ENCODE peak calls at places on chromosomes 2 and 18, in seven cellular contexts. X, N, E, Z, D, C and V are unnamed samples.

GRCh38 chr2:98580656-98581284 is 27.5 kb downstream of the COA5 start:
- DNase-seq in X (no peak), N (no peak), E (no peak), Z (no peak), D (no peak), C (no peak), V (no peak)

GRCh38 chr2:18047896-18048657 is 169.6 kb downstream of the KCNS3 start:
- DNase-seq in X (no peak), N (no peak), E (peak; percentile 36), Z (no peak), D (peak; percentile 66), C (peak; percentile 42), V (no peak)

GRCh38 chr2:180184506-180184905 is 177.4 kb upstream of the CWC22 start:
- DNase-seq in X (no peak), N (no peak), E (peak; percentile 63), Z (no peak), D (no peak), C (no peak), V (no peak)

GRCh38 chr2:241741016-241741415 is 6.6 kb downstream of the D2HGDH start:
- DNase-seq in X (no peak), N (no peak), E (no peak), Z (peak; percentile 55), D (no peak), C (no peak), V (no peak)

GRCh38 chr18:57075716-57076400 is 71.0 kb upstream of the BOD1L2 start:
- DNase-seq in X (no peak), N (no peak), E (no peak), Z (no peak), D (no peak), C (no peak), V (no peak)

GRCh38 chr2:127829845-127830246 is 18.9 kb upstream of the WDR33 start:
- DNase-seq in X (no peak), N (no peak), E (peak; percentile 49), Z (no peak), D (no peak), C (no peak), V (no peak)

GRCh38 chr18:36078751-36079529 is 11.6 kb upstream of the RPRD1A start:
- DNase-seq in X (no peak), N (no peak), E (peak; percentile 82), Z (no peak), D (peak; percentile 33), C (no peak), V (no peak)

GRCh38 chr18:48693625-48694262 is 154.9 kb downstream of the CTIF start:
- DNase-seq in X (no peak), N (no peak), E (peak; percentile 6), Z (no peak), D (no peak), C (no peak), V (no peak)

GRCh38 chr18:61697306-61697909 is 195.4 kb downstream of the RNF152 start:
- DNase-seq in X (no peak), N (no peak), E (no peak), Z (no peak), D (no peak), C (no peak), V (no peak)

GRCh38 chr2:102114290-102114721 is 28.2 kb upstream of the IL1R1 start:
- DNase-seq in X (no peak), N (no peak), E (peak; percentile 100), Z (no peak), D (peak; percentile 87), C (no peak), V (no peak)

GRCh38 chr18:42274488-42275137 is 319.6 kb downstream of the PIK3C3 start:
- DNase-seq in X (no peak), N (no peak), E (no peak), Z (no peak), D (no peak), C (no peak), V (no peak)

GRCh38 chr18:70422061-70422965 is 133.5 kb downstream of the SOCS6 start:
- DNase-seq in X (peak; percentile 87), N (peak; percentile 52), E (peak; percentile 96), Z (peak; percentile 90), D (peak; percentile 92), C (peak; percentile 16), V (peak; percentile 90)

GRCh38 chr2:197515277-197515797 is 529 bp upstream of the MOB4 start:
- DNase-seq in X (no peak), N (no peak), E (peak; percentile 10), Z (no peak), D (no peak), C (no peak), V (no peak)

GRCh38 chr2:64221935-64222334 is 77.7 kb upstream of the PELI1 start:
- DNase-seq in X (no peak), N (no peak), E (no peak), Z (no peak), D (no peak), C (no peak), V (no peak)

GRCh38 chr2:28895189-28895893 is 874 bp downstream of the WDR43 start:
- DNase-seq in X (peak; percentile 16), N (peak; percentile 5), E (peak; percentile 46), Z (peak; percentile 72), D (no peak), C (peak; percentile 29), V (peak; percentile 73)

GRCh38 chr2:232479341-232480200 is 8.1 kb downstream of the ECEL1 start:
- DNase-seq in X (no peak), N (no peak), E (no peak), Z (peak; percentile 60), D (no peak), C (no peak), V (peak; percentile 61)

GRCh38 chr2:174076948-174077347 is 111.8 kb upstream of the SP3 start:
- DNase-seq in X (no peak), N (no peak), E (no peak), Z (no peak), D (no peak), C (no peak), V (no peak)

GRCh38 chr18:34771958-34772357 is 61.9 kb downstream of the DTNA start:
- DNase-seq in X (no peak), N (no peak), E (no peak), Z (no peak), D (no peak), C (no peak), V (no peak)

GRCh38 chr2:170345607-170346006 is 167.7 kb downstream of the MYO3B start:
- DNase-seq in X (no peak), N (no peak), E (no peak), Z (no peak), D (no peak), C (no peak), V (no peak)

GRCh38 chr2:163185160-163185559 is 346.6 kb upstream of the KCNH7 start:
- DNase-seq in X (no peak), N (no peak), E (no peak), Z (no peak), D (no peak), C (no peak), V (no peak)

GRCh38 chr2:28975671-28976070 is 5.4 kb upstream of the TOGARAM2 start:
- DNase-seq in X (no peak), N (no peak), E (no peak), Z (no peak), D (no peak), C (no peak), V (no peak)

GRCh38 chr2:217661378-217661777 is 341.4 kb downstream of the TNS1 start:
- DNase-seq in X (no peak), N (no peak), E (no peak), Z (no peak), D (no peak), C (no peak), V (no peak)
- H3K4me3 ChIP-seq in X (no peak overlapping the region), N (no peak overlapping the region), E (no peak overlapping the region), Z (no peak overlapping the region), D (no peak overlapping the region), C (no peak overlapping the region), V (no peak overlapping the region)

GRCh38 chr2:122338000-122338399 is 582.5 kb downstream of the TSN start:
- DNase-seq in X (no peak), N (no peak), E (no peak), Z (no peak), D (no peak), C (no peak), V (no peak)
- TF ChIP-seq CTCF in X (no peak), N (no peak), E (no peak), Z (no peak), D (no peak), C (no peak), V (no peak)

GRCh38 chr18:10405014-10405493 is 49.4 kb upstream of the APCDD1 start:
- DNase-seq in X (no peak), N (no peak), E (no peak), Z (no peak), D (no peak), C (no peak), V (no peak)

GRCh38 chr18:10404148-10404547 is 50.3 kb upstream of the APCDD1 start:
- DNase-seq in X (no peak), N (no peak), E (no peak), Z (no peak), D (no peak), C (no peak), V (no peak)

GRCh38 chr18:10403675-10404074 is 50.8 kb upstream of the APCDD1 start:
- DNase-seq in X (no peak), N (no peak), E (no peak), Z (no peak), D (no peak), C (no peak), V (no peak)

GRCh38 chr18:10408131-10408530 is 46.3 kb upstream of the APCDD1 start:
- DNase-seq in X (no peak), N (no peak), E (no peak), Z (no peak), D (no peak), C (no peak), V (no peak)

DNA sequence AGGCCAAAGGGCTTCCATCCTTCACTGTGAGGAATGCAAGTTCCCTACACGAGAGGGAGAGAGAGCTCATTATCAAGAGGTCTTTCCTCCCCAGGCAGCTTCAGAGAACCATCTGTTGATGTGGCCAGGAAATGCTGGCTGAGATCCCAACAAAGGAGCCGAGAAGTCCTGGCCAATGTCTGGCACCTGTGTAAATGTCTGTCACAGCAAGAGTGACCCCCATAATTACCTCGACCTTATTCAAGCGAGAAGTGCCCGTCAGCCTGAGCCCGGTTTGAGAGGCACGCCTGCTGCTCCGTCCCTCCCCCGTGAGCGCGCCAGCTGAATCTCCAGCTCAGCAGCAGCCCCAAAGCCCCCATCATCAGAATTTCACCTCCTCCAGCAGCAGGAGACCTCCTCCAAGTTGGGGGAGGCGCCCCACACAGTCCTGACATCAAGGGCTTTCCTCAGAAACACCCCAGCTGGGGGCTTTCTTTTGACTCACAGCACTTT is 48.2 kb upstream of the APCDD1 start:
- DNase-seq in X (no peak), N (no peak), E (no peak), Z (peak; percentile 68), D (no peak), C (no peak), V (no peak)
- H3K4me3 ChIP-seq in X (no peak overlapping the region), N (no peak overlapping the region), E (no peak overlapping the region), Z (no peak overlapping the region), D (no peak overlapping the region), C (no peak overlapping the region), V (no peak overlapping the region)

DNA sequence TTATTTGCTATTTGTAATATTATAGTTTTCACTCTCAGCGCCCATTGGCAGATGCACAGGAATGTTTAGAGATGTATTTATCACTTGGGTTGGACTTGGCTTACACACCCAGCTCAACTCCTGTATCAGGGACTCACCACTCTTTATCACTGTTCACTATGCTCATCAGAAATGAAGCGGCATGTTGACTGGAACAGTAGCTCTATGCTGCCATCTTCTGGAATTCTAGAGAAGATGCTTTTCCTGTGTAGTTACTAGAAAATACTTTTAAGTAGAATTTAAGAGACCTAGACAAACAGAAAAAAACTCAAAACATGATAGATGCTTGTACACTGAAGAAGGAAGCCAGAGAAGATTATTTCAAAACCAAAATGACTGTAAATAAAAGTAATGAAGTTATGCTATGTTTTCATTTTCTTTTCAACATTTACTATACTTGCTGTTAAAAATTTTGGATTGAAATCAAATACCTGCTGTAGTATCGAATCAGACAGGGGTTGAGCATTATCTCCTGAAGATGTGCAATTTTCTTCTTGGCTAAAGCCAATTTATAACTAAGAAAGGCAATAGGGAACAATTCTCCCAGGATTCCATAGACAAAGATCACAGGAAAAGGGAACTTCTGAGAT is 47.4 kb upstream of the NXPH2 start:
- DNase-seq in X (peak; percentile 13), N (no peak), E (peak; percentile 61), Z (no peak), D (peak; percentile 35), C (no peak), V (no peak)
- TF ChIP-seq CTCF in X (peak; percentile 77), N (peak; percentile 70), E (peak; percentile 64), Z (peak; percentile 57), D (peak; percentile 71), C (peak; percentile 54), V (peak; percentile 76)